ENCODE peak calls at places on chromosomes 7 and 10, in eight cellular contexts. O is SK-N-SH, T is adrenal gland, U is brain microvascular endothelial cell, S is fibroblast of lung, G is kidney, A is astrocyte, M is AG09319. F is an unnamed sample.

GRCh38 chr10:8378198-8378983 is 323.9 kb downstream of the GATA3 start:
- DNase-seq in M (no peak), U (no peak), T (no peak), S (no peak), O (no peak), A (no peak), G (no peak), F (no peak)

GRCh38 chr10:5528989-5529701 is 4.4 kb downstream of the CALML3 start:
- DNase-seq in S (no peak), A (no peak), M (no peak), T (no peak), G (no peak), U (no peak), O (no peak), F (no peak)

GRCh38 chr10:69048103-69048502 is 39.8 kb upstream of the SRGN start:
- DNase-seq in S (peak; percentile 72), O (no peak), M (no peak), U (peak; percentile 39), T (no peak), G (peak; percentile 75), A (no peak), F (no peak)

GRCh38 chr7:155951554-155952158 is 139.4 kb upstream of the SHH start:
- DNase-seq in G (peak; percentile 94), U (peak; percentile 93), M (no peak), A (peak; percentile 95), S (peak; percentile 94), T (peak; percentile 90), O (no peak), F (no peak)

GRCh38 chr7:133217805-133218204 is 35.1 kb upstream of the EXOC4 start:
- DNase-seq in U (no peak), M (no peak), S (no peak), T (no peak), G (no peak), A (no peak), O (no peak), F (no peak)

GRCh38 chr7:85320699-85321476 is 134.0 kb upstream of the SEMA3D start:
- DNase-seq in U (no peak), T (no peak), G (no peak), M (no peak), A (no peak), S (no peak), O (no peak), F (no peak)

GRCh38 chr10:96165726-96166125 is 35.6 kb downstream of the ZNF518A start:
- DNase-seq in O (no peak), T (no peak), S (no peak), A (no peak), G (no peak), M (no peak), U (no peak), F (no peak)

GRCh38 chr7:50982626-50983025 is 199.9 kb upstream of the GRB10 start:
- DNase-seq in S (no peak), O (no peak), G (no peak), M (no peak), U (no peak), A (no peak), T (no peak), F (no peak)

GRCh38 chr7:18900801-18901200 is 216.6 kb downstream of the TWIST1 start:
- DNase-seq in A (peak; percentile 61), G (no peak), O (no peak), U (no peak), S (peak; percentile 63), T (no peak), M (no peak), F (no peak)

GRCh38 chr10:33665512-33665911 is 331.0 kb upstream of the NRP1 start:
- DNase-seq in A (peak; percentile 41), M (no peak), G (no peak), T (no peak), U (peak; percentile 31), S (peak; percentile 80), O (no peak), F (no peak)

GRCh38 chr10:74151879-74152722 is 1.1 kb downstream of the ADK start:
- DNase-seq in M (no peak), O (no peak), A (no peak), T (no peak), U (no peak), S (no peak), G (no peak), F (no peak)

DNA sequence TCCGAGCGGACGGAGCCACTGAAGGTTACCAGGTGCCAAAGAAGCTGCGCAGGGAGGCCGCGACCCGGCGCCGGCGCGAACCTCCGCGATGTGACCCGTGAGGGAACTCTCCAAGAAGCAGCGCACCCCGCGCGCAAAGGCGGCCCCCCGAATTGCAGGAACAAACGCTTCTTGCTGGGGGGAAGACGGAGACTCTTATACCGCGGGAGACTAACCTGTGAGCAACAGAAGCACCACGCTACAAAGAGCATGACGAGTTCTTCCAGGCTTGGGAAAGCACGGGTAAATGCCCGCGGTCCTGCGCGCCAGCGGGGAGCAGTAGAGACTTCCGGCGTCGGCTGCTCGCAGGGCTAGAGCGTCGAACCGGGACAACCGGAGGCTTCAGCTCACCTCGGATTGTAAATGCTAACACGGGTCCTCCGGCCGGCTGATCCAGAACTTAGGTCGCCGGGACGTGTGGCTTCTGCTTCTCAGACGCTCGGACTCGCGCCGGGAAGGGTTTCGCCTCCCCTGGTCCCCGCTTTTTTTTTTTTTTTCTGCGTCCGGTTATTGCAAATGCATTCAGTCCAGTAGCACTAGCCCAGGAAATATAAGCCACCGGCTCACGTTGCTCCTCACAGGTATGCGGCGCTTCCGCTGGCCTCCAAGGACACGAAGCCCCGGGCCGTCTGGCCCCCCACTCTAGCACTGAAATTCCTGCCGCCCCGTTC is at the start of gene COA1:
- DNase-seq in O (peak; percentile 95), A (peak; percentile 88), U (peak; percentile 84), S (peak; percentile 94), G (peak; percentile 93), M (peak; percentile 75), T (peak; percentile 83), F (peak; percentile 43)
- TF ChIP-seq CTCF in O (peak; percentile 19), A (no peak), U (peak; percentile 11), S (peak; percentile 22), G (no peak), M (peak; percentile 19), T (peak; percentile 14), F (no peak)

GRCh38 chr10:71213127-71213616 is 802 bp downstream of the UNC5B start:
- DNase-seq in O (peak; percentile 61), U (peak; percentile 49), T (no peak), S (peak; percentile 79), M (no peak), G (no peak), A (peak; percentile 86), F (no peak)

GRCh38 chr10:71211759-71212248 is 566 bp upstream of the UNC5B start:
- DNase-seq in M (no peak), O (no peak), A (no peak), U (no peak), T (no peak), S (no peak), G (no peak), F (no peak)

GRCh38 chr10:71211053-71211452 is 1.3 kb upstream of the UNC5B start:
- DNase-seq in T (no peak), M (no peak), G (no peak), U (no peak), A (no peak), S (no peak), O (no peak), F (no peak)

GRCh38 chr10:71213761-71214440 is 1.5 kb downstream of the UNC5B start:
- DNase-seq in O (peak; percentile 60), G (no peak), U (peak; percentile 46), A (peak; percentile 85), T (no peak), M (no peak), S (peak; percentile 81), F (no peak)

DNA sequence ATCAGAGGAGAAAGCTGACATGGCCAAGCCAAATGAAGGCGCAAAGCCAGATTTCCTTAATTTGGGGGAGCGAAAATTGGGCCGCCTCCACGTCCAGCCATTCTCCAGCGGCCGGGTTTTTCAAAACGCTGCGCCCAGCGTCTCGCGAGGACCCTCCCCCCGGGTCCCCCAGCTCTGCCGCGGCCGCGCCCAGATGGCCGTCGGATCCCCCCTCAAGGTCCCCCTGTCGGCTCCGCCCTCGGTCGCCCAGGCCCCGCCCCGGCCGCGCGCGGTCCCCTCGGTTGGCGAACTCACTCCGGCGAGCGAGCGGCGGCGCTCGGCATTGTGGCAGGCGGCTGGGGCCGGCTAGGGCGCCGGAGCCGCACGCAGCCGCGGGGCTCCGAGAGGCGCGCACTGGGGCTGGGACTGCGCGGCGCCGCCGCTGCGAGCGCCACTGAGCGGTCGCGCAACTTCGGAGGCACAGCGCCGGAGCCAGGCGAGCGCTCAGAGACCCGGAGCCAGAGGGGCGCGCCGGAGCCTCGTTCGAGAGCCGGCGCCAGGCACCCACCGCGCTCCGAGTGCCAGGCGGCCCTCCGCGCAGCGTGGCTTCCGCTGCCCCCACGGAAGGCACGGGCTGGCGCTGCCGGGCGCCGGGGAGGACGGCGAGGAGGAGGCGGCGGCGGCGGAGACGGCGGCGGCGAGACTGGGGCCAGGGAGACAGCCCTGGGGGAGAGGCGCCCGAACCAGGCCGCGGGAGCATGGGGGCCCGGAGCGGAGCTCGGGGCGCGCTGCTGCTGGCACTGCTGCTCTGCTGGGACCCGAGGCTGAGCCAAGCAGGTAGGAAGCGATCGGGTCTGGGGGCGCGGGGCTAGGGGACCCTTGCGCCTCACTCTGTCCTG is at the start of gene UNC5B:
- DNase-seq in O (peak; percentile 97), S (peak; percentile 90), M (peak; percentile 72), G (peak; percentile 97), A (peak; percentile 78), U (peak; percentile 79), T (peak; percentile 92), F (no peak)
- TF ChIP-seq CTCF in O (no peak), S (no peak), M (peak; percentile 11), G (peak; percentile 19), A (no peak), U (peak; percentile 18), T (no peak), F (peak; percentile 22)

DNA sequence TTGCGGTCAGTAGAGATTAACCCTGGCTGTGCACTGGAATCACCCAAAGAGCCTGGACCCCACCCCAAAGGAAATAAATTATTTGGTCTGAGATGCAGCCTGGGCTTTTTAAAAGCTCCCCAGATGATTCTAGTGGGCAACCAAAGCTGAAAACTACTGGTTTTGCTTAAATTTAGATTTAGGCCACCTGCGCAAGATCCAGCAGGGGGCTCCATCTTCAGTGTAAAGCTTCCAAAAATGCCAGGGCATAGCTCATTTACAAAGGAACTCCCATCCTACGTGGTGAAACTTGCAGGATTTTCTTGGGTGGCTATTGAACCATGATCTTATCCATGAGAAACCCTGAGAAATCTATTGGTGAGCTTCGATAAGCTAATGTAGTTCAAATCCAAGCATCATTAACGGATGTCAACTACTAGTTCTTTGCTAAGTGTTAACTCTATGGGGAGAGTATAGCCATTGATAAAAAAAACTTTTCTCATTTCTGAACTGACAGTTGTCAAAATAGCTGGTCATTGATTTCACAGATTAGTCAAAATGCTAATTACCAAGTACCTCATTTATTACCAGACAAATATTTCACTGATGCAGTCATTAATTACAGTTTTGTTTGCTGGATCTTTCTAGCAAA is 315.3 kb downstream of the LHFPL3 start:
- DNase-seq in O (peak; percentile 49), A (no peak), S (peak; percentile 1), U (peak; percentile 13), T (no peak), G (no peak), M (no peak), F (no peak)
- TF ChIP-seq CTCF in O (peak; percentile 81), A (peak; percentile 54), S (peak; percentile 30), U (peak; percentile 80), T (no peak), G (no peak), M (peak; percentile 30), F (peak; percentile 59)

DNA sequence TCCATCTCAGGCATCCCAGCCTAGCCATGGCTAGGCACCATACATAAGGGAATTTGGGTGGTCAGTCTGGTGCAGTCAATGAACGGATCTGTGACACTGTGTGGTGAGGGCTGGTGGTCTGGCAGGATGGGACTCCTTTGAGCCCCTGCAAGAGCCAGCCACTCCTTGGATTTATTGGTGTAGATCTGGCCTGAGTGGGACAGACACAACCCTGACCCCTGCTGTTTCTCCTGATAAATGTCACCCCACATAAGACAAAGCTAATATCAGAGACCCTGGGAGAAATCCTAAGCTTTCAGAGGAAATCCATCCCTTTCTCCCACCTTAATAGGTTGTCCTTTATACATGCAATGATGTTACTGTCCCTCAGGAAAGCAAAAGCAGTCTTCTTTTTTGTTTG is 2.3 kb downstream of the FBXO24 start:
- DNase-seq in O (peak; percentile 72), S (no peak), A (no peak), G (no peak), M (no peak), T (no peak), U (peak; percentile 25), F (no peak)
- TF ChIP-seq CTCF in O (peak; percentile 62), S (peak; percentile 15), A (peak; percentile 33), G (peak; percentile 28), M (peak; percentile 38), T (peak; percentile 27), U (peak; percentile 55), F (peak; percentile 26)